ENCODE peak calls at places on chromosomes 4 and X, in seven cellular contexts. V, Z, O, U, K, C and Q are unnamed samples.

GRCh38 chr4:10526431-10527222 is 69.4 kb upstream of the ZNF518B start:
- DNase-seq in V (no peak), Z (no peak), O (no peak), U (no peak), K (no peak), C (no peak), Q (no peak)

GRCh38 chr4:16056681-16057400 is 27.0 kb downstream of the PROM1 start:
- DNase-seq in V (no peak), Z (no peak), O (no peak), U (no peak), K (peak), C (no peak), Q (peak)

GRCh38 chr4:110046588-110047049 is 133.9 kb downstream of the EGF start:
- DNase-seq in V (peak), Z (no peak), O (no peak), U (no peak), K (no peak), C (no peak), Q (no peak)

GRCh38 chrX:36897690-36898089 is 110.5 kb upstream of the FAM47C start:
- DNase-seq in V (no peak), Z (no peak), O (no peak), U (no peak), K (no peak), C (no peak), Q (no peak)

GRCh38 chr4:107862658-107863057 is 37.9 kb downstream of the SGMS2 start:
- DNase-seq in V (peak), Z (no peak), O (no peak), U (peak), K (no peak), C (no peak), Q (no peak)

GRCh38 chrX:39816871-39817731 is 280.7 kb downstream of the BCOR start:
- DNase-seq in V (peak), Z (no peak), O (no peak), U (no peak), K (no peak), C (no peak), Q (no peak)

GRCh38 chrX:2316534-2316933 is 184.2 kb downstream of the DHRSX start:
- DNase-seq in V (no peak), Z (no peak), O (no peak), U (no peak), K (no peak), C (no peak), Q (no peak)

GRCh38 chr4:100311181-100311580 is 120.9 kb upstream of the DDIT4L start:
- DNase-seq in V (no peak), Z (peak), O (no peak), U (no peak), K (no peak), C (no peak), Q (peak)

GRCh38 chrX:23854945-23855344 is 52.8 kb downstream of the APOO start:
- DNase-seq in V (no peak), Z (no peak), O (no peak), U (no peak), K (no peak), C (no peak), Q (no peak)

GRCh38 chr4:99315839-99316238 is 5.4 kb downstream of the ADH1B start:
- DNase-seq in V (no peak), Z (no peak), O (no peak), U (no peak), K (no peak), C (no peak), Q (no peak)

GRCh38 chr4:54844911-54845310 is 187.2 kb downstream of the KIT start:
- DNase-seq in V (no peak), Z (no peak), O (no peak), U (no peak), K (no peak), C (no peak), Q (no peak)

GRCh38 chrX:149453030-149453429 is 52.1 kb downstream of the IDS start:
- DNase-seq in V (peak), Z (no peak), O (no peak), U (no peak), K (no peak), C (no peak), Q (no peak)

GRCh38 chr4:119026662-119027444 is 108.8 kb upstream of the MYOZ2 start:
- DNase-seq in V (peak), Z (no peak), O (no peak), U (no peak), K (no peak), C (no peak), Q (no peak)

GRCh38 chr4:82984459-82984858 is 26.2 kb downstream of the LIN54 start:
- DNase-seq in V (peak), Z (no peak), O (no peak), U (peak), K (no peak), C (no peak), Q (no peak)

GRCh38 chr4:4761128-4761991 is 98.1 kb upstream of the MSX1 start:
- DNase-seq in V (no peak), Z (peak), O (no peak), U (peak), K (no peak), C (no peak), Q (peak)

GRCh38 chr4:23630110-23630509 is 259.7 kb downstream of the PPARGC1A start:
- DNase-seq in V (no peak), Z (no peak), O (no peak), U (no peak), K (no peak), C (no peak), Q (no peak)

GRCh38 chrX:41148553-41148952 is 63.3 kb downstream of the USP9X start:
- DNase-seq in V (peak), Z (no peak), O (no peak), U (no peak), K (no peak), C (no peak), Q (no peak)

GRCh38 chr4:94577136-94577535 is 125.4 kb downstream of the PDLIM5 start:
- DNase-seq in V (peak), Z (no peak), O (peak), U (no peak), K (peak), C (no peak), Q (no peak)

GRCh38 chrX:97332963-97333362 is 449.3 kb downstream of the RPA4 start:
- DNase-seq in V (peak), Z (no peak), O (no peak), U (no peak), K (no peak), C (no peak), Q (no peak)

GRCh38 chr4:138912714-138913340 is 102.8 kb upstream of the NOCT start:
- DNase-seq in V (no peak), Z (no peak), O (no peak), U (no peak), K (no peak), C (no peak), Q (no peak)

GRCh38 chr4:122052714-122053113 is 99.4 kb upstream of the BLTP1 start:
- DNase-seq in V (no peak), Z (no peak), O (no peak), U (no peak), K (no peak), C (no peak), Q (no peak)

GRCh38 chr4:9927317-9928007 is 93.8 kb downstream of the SLC2A9 start:
- DNase-seq in V (no peak), Z (no peak), O (no peak), U (no peak), K (no peak), C (no peak), Q (no peak)

GRCh38 chr4:181821039-181822004 is 421.9 kb upstream of the TENM3 start:
- DNase-seq in V (peak), Z (no peak), O (no peak), U (no peak), K (no peak), C (no peak), Q (no peak)

GRCh38 chr4:72505314-72505744 is 63.7 kb downstream of the ADAMTS3 start:
- DNase-seq in V (peak), Z (peak), O (no peak), U (peak), K (peak), C (no peak), Q (peak)

GRCh38 chrX:48715066-48715465 is 18.5 kb downstream of the SUV39H1 start:
- DNase-seq in V (peak), Z (no peak), O (no peak), U (no peak), K (no peak), C (no peak), Q (no peak)

GRCh38 chr4:71732706-71733105 is 51.2 kb downstream of the GC start:
- DNase-seq in V (peak), Z (no peak), O (no peak), U (no peak), K (no peak), C (no peak), Q (peak)

GRCh38 chr4:99151931-99152448 is 7.9 kb upstream of the ADH4 start:
- DNase-seq in V (no peak), Z (no peak), O (no peak), U (no peak), K (no peak), C (no peak), Q (no peak)

GRCh38 chr4:114263233-114263632 is 283.8 kb upstream of the ARSJ start:
- DNase-seq in V (peak), Z (no peak), O (no peak), U (no peak), K (no peak), C (no peak), Q (no peak)

GRCh38 chr4:138650917-138651564 is 364.5 kb upstream of the NOCT start:
- DNase-seq in V (peak), Z (no peak), O (no peak), U (no peak), K (no peak), C (no peak), Q (no peak)

GRCh38 chrX:21479695-21480280 is 105.6 kb downstream of the CNKSR2 start:
- DNase-seq in V (peak), Z (peak), O (no peak), U (peak), K (peak), C (no peak), Q (peak)

GRCh38 chr4:17770845-17771244 is 10.6 kb downstream of the FAM184B start:
- DNase-seq in V (no peak), Z (no peak), O (no peak), U (no peak), K (no peak), C (no peak), Q (no peak)

GRCh38 chr4:90030953-90031352 is 96.2 kb upstream of the CCSER1 start:
- DNase-seq in V (no peak), Z (no peak), O (no peak), U (no peak), K (no peak), C (no peak), Q (peak)

GRCh38 chr4:40976343-40976742 is 226.6 kb downstream of the NSUN7 start:
- DNase-seq in V (peak), Z (peak), O (no peak), U (peak), K (peak), C (no peak), Q (peak)

GRCh38 chrX:112931478-112931877 is 90.8 kb upstream of the AMOT start:
- DNase-seq in V (no peak), Z (no peak), O (no peak), U (no peak), K (no peak), C (no peak), Q (no peak)

GRCh38 chr4:103998752-103999151 is 279.0 kb upstream of the TACR3 start:
- DNase-seq in V (no peak), Z (no peak), O (no peak), U (no peak), K (no peak), C (no peak), Q (no peak)

GRCh38 chr4:67886281-67886680 is 2.5 kb upstream of the TMPRSS11D start:
- DNase-seq in V (peak), Z (no peak), O (no peak), U (no peak), K (no peak), C (no peak), Q (no peak)

GRCh38 chrX:259692-260355 is 21.4 kb upstream of the PLCXD1 start:
- DNase-seq in V (no peak), Z (no peak), O (no peak), U (peak), K (no peak), C (no peak), Q (no peak)

GRCh38 chr4:2250003-2250763 is 8.3 kb upstream of the HAUS3 start:
- DNase-seq in V (no peak), Z (no peak), O (no peak), U (no peak), K (no peak), C (no peak), Q (no peak)

GRCh38 chr4:121484633-121485032 is 103.8 kb upstream of the QRFPR start:
- DNase-seq in V (peak), Z (peak), O (no peak), U (peak), K (peak), C (no peak), Q (peak)